ENCODE peak calls at places on chromosomes 12 and 14, in four cellular contexts. R is Calu3, M is coronary artery, D is breast epithelium. G is an unnamed sample.

GRCh38 chr14:51860836-51861583 is 598 bp downstream of the GNG2 start:
- DNase-seq in R (no peak), M (no peak), D (no peak), G (no peak)

GRCh38 chr14:21846227-21846885 is 172.7 kb upstream of the OR4E1 start:
- DNase-seq in R (peak), M (no peak), D (no peak), G (peak)

GRCh38 chr14:106826833-106827369 is 1300.5 kb downstream of the TMEM121 start:
- DNase-seq in R (no peak), M (no peak), D (no peak), G (no peak)

GRCh38 chr14:56715938-56716337 is 94.3 kb downstream of the OTX2 start:
- DNase-seq in R (no peak), M (no peak), D (no peak), G (no peak)

GRCh38 chr14:68627868-68628604 is 164.8 kb downstream of the ZFP36L1 start:
- DNase-seq in R (peak), M (peak), D (peak), G (no peak)

GRCh38 chr12:117761528-117762100 is 207.2 kb downstream of the KSR2 start:
- DNase-seq in R (no peak), M (no peak), D (no peak), G (peak)

GRCh38 chr14:57492859-57493258 is 798 bp downstream of the CCDC198 start:
- DNase-seq in R (peak), M (no peak), D (no peak), G (no peak)

GRCh38 chr14:52692248-52692962 is 3.0 kb downstream of the ERO1A start:
- DNase-seq in R (no peak), M (no peak), D (no peak), G (no peak)

GRCh38 chr12:128970110-128970509 is 116.8 kb downstream of the GLT1D1 start:
- DNase-seq in R (no peak), M (no peak), D (no peak), G (no peak)

GRCh38 chr12:32446306-32447119 is 47.2 kb downstream of the FGD4 start:
- DNase-seq in R (no peak), M (no peak), D (no peak), G (no peak)

GRCh38 chr14:93984987-93985410 is 8.6 kb upstream of the ASB2 start:
- DNase-seq in R (peak), M (no peak), D (no peak), G (no peak)

GRCh38 chr12:104743181-104743580 is 214.9 kb downstream of the SLC41A2 start:
- DNase-seq in R (no peak), M (no peak), D (no peak), G (no peak)
- TF ChIP-seq CTCF in R (no peak), M (no peak), D (no peak), G (no peak)

GRCh38 chr14:82872494-82872893 is 1338.8 kb upstream of the SEL1L start:
- DNase-seq in R (no peak), M (no peak), D (no peak), G (no peak)
- TF ChIP-seq CTCF in R (no peak), M (no peak), D (no peak), G (peak)

GRCh38 chr14:54002653-54003052 is 46.0 kb upstream of the BMP4 start:
- DNase-seq in R (no peak), M (no peak), D (no peak), G (no peak)

GRCh38 chr14:54000341-54000811 is 43.8 kb upstream of the BMP4 start:
- DNase-seq in R (no peak), M (no peak), D (no peak), G (no peak)

GRCh38 chr14:54003064-54003463 is 46.4 kb upstream of the BMP4 start:
- DNase-seq in R (no peak), M (no peak), D (no peak), G (no peak)

GRCh38 chr14:53999061-53999488 is 42.5 kb upstream of the BMP4 start:
- DNase-seq in R (peak), M (no peak), D (no peak), G (no peak)

GRCh38 chr14:54001189-54001878 is 44.7 kb upstream of the BMP4 start:
- DNase-seq in R (peak), M (no peak), D (no peak), G (no peak)
- TF ChIP-seq CTCF in R (no peak), M (no peak), D (no peak), G (peak)

GRCh38 chr14:54342806-54343205 is 54.0 kb upstream of the CDKN3 start:
- DNase-seq in R (no peak), M (no peak), D (no peak), G (no peak)

GRCh38 chr14:54335569-54336155 is 61.1 kb upstream of the CDKN3 start:
- DNase-seq in R (no peak), M (no peak), D (no peak), G (no peak)

GRCh38 chr14:54337314-54337713 is 59.5 kb upstream of the CDKN3 start:
- DNase-seq in R (no peak), M (no peak), D (no peak), G (no peak)

GRCh38 chr14:54339771-54340170 is 57.0 kb upstream of the CDKN3 start:
- DNase-seq in R (no peak), M (no peak), D (no peak), G (no peak)

GRCh38 chr14:54338696-54339317 is 58.0 kb upstream of the CDKN3 start:
- DNase-seq in R (peak), M (no peak), D (no peak), G (peak)
- TF ChIP-seq CTCF in R (peak), M (no peak), D (no peak), G (peak)

GRCh38 chr14:76456200-76456599 is 80.3 kb downstream of the ESRRB start:
- DNase-seq in R (peak), M (no peak), D (no peak), G (peak)
- TF ChIP-seq CTCF in R (peak), M (no peak), D (no peak), G (peak)

DNA sequence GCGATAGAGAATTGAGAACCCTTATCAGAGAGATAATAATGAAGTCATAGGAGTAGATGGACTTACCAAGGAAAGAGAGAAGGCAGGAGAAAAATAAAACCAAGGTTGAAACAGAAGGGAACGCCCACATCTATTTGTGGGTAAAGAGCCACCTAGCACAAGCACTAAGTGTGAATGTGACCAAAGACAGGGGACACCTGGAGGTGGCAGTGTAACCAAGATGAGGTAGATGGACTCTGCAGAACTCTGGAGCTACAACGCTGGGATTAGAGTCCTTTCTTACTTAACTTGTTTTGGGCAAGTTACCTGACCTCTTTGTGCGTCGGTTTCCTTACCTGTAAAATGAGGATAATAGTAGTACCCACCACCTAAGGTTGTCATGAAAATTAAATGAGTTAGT is 101.9 kb downstream of the SLC5A8 start:
- DNase-seq in R (no peak), M (no peak), D (no peak), G (no peak)
- TF ChIP-seq CTCF in R (no peak), M (no peak), D (no peak), G (no peak)

DNA sequence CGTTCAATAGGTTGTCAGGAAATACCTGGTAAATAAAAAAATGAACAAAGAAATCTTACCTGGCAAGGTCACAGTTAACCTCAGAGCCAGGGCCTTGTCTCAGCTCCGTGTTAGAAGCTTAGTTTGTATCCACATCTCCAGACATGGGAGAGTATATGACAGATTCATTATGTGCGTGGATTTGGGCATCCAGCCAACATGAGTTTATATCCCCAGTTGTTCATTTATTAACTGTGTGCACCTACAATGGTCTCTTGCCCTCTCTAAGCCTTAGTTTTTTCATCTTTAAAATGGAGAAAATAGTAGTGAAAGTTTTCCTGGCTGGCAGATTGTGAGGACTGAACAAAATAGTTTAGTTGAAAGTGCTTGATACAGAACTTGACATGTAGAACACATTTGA is 437.8 kb downstream of the NPAS3 start:
- DNase-seq in R (no peak), M (no peak), D (no peak), G (no peak)
- TF ChIP-seq CTCF in R (no peak), M (no peak), D (no peak), G (no peak)

GRCh38 chr12:8030189-8030588 is 2.3 kb upstream of the FOXJ2 start:
- DNase-seq in R (no peak), M (no peak), D (no peak), G (no peak)

GRCh38 chr12:8031872-8032241 is 659 bp upstream of the FOXJ2 start:
- DNase-seq in R (no peak), M (no peak), D (no peak), G (no peak)

GRCh38 chr12:8033153-8034044 is 883 bp downstream of the FOXJ2 start:
- DNase-seq in R (peak), M (peak), D (peak), G (peak)

GRCh38 chr12:8034802-8035201 is 2.3 kb downstream of the FOXJ2 start:
- DNase-seq in R (no peak), M (no peak), D (no peak), G (no peak)

DNA sequence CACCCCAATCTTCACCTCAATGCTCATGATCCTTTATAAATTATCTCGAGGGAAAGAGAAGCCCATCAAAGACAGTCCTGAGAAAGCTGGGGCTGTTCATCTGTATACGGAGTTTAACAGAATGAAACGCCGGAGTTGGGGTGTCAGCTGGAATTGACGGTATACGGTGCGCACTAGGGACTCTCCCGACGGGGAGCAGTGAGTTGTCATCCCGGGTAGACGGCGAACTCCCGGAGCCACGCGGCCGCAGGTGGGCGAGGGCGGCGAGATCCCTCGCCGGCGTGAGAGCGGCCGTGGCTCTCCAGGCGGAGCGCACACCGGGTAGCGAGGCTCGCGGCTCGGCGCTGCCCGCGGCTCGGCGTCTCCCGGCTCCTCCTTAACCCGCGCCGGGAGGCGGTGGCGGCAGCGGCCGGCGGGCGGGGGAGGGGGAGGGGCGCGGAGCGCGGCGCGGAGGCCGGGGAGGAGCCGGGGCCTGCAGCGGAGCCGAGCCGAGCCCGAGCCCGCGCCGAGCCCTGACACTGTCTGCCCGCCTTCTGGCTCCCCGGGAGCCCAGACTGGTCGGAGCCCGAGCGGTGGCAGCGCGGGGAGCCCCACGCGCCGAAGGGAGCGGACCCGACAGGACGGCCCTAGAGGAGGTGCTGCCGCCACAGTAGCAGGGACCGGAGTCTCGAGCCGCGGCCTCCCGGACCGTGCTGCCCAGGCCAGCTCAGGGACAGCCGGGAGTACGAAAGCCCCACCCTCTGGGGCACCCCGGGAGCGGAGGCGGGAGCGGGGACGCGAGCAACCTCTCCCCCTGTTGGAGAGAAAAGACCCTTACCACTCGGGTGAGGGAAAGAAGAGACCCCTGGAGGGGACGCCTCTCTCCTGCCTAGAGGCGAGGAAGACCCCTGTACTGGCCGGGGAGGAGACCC is at the start of gene FOXJ2:
- DNase-seq in R (peak), M (peak), D (peak), G (peak)
- TF ChIP-seq CTCF in R (no peak), M (no peak), D (no peak), G (no peak)

G was measured in GM13977.